ENCODE peak calls at places on chromosomes 12 and 14, in four cellular contexts. One of them, this sample, is unnamed.
A peak's percentile ranks its signal among the peaks of the same experiment; 100 is the strongest.

GRCh38 chr14:75492832-75493579 is 29.3 kb upstream of the BATF start:
- DNase-seq in T-cell: no peak
- DNase-seq in naive B cell: no peak
- DNase-seq in GM10248: no peak
- DNase-seq in this sample: no peak

GRCh38 chr12:50042693-50043092 is 14.7 kb upstream of the ASIC1 start:
- DNase-seq in GM10248: no peak
- DNase-seq in naive B cell: no peak
- DNase-seq in T-cell: no peak
- DNase-seq in this sample: no peak

GRCh38 chr12:9798008-9798619 is 29.2 kb upstream of the KLRF1 start:
- DNase-seq in T-cell: peak; percentile 70
- DNase-seq in naive B cell: peak; percentile 67
- DNase-seq in GM10248: peak; percentile 41
- DNase-seq in this sample: peak; percentile 62

GRCh38 chr14:99195602-99196309 is 76.2 kb downstream of the BCL11B start:
- DNase-seq in naive B cell: no peak
- DNase-seq in GM10248: no peak
- DNase-seq in T-cell: no peak
- DNase-seq in this sample: no peak

GRCh38 chr12:12172106-12172511 is 94.7 kb downstream of the LRP6 start:
- DNase-seq in T-cell: no peak
- DNase-seq in naive B cell: no peak
- DNase-seq in GM10248: peak; percentile 30
- DNase-seq in this sample: peak; percentile 14

GRCh38 chr12:85866929-85867776 is 6.9 kb upstream of the NTS start:
- DNase-seq in T-cell: no peak
- DNase-seq in GM10248: peak; percentile 55
- DNase-seq in naive B cell: no peak
- DNase-seq in this sample: peak; percentile 38

GRCh38 chr12:32270818-32271710 is 128.3 kb upstream of the FGD4 start:
- DNase-seq in GM10248: no peak
- DNase-seq in naive B cell: peak; percentile 12
- DNase-seq in T-cell: no peak
- DNase-seq in this sample: no peak

GRCh38 chr14:21964180-21964579 is 290.6 kb upstream of the OR4E1 start:
- DNase-seq in GM10248: no peak
- DNase-seq in T-cell: no peak
- DNase-seq in naive B cell: no peak
- DNase-seq in this sample: no peak

GRCh38 chr14:49921401-49921800 is 28.5 kb downstream of the ARF6 start:
- DNase-seq in naive B cell: no peak
- DNase-seq in T-cell: no peak
- DNase-seq in GM10248: no peak
- DNase-seq in this sample: no peak

GRCh38 chr12:128817115-128818015 is 6.4 kb downstream of the SLC15A4 start:
- DNase-seq in naive B cell: no peak
- DNase-seq in GM10248: peak; percentile 58
- DNase-seq in T-cell: no peak
- DNase-seq in this sample: peak; percentile 57

GRCh38 chr12:117901631-117902030 is 67.2 kb downstream of the KSR2 start:
- DNase-seq in GM10248: no peak
- DNase-seq in T-cell: no peak
- DNase-seq in naive B cell: no peak
- DNase-seq in this sample: no peak

GRCh38 chr12:43893670-43894069 is 57.8 kb downstream of the TMEM117 start:
- DNase-seq in naive B cell: no peak
- DNase-seq in GM10248: no peak
- DNase-seq in T-cell: no peak
- DNase-seq in this sample: no peak

This sample was measured in GM20000.